ENCODE peak calls at places on chromosomes 5 and 9, in nine cellular contexts. O, K, Z, Y, V, L, S, P and F are unnamed samples.

GRCh38 chr5:69467442-69468225 is 25.0 kb upstream of the OCLN start:
- DNase-seq in O (no peak), K (no peak), Z (peak; percentile 93), Y (no peak), V (no peak), L (no peak), S (peak; percentile 11), P (no peak), F (peak; percentile 78)

GRCh38 chr5:97297063-97297715 is 114.1 kb upstream of the RIOK2 start:
- DNase-seq in O (peak; percentile 1), K (no peak), Z (peak; percentile 65), Y (no peak), V (peak; percentile 44), L (no peak), S (peak; percentile 61), P (peak; percentile 52), F (peak; percentile 53)

GRCh38 chr9:78575791-78576190 is 278.9 kb downstream of the PSAT1 start:
- DNase-seq in O (no peak), K (no peak), Z (no peak), Y (no peak), V (no peak), L (no peak), S (no peak), P (no peak), F (no peak)

GRCh38 chr5:34491251-34491620 is 164.9 kb upstream of the RAI14 start:
- DNase-seq in O (no peak), K (no peak), Z (no peak), Y (no peak), V (peak; percentile 38), L (no peak), S (no peak), P (no peak), F (no peak)

GRCh38 chr5:107582625-107583024 is 88.1 kb downstream of the EFNA5 start:
- DNase-seq in O (no peak), K (no peak), Z (no peak), Y (no peak), V (no peak), L (no peak), S (no peak), P (no peak), F (no peak)

GRCh38 chr9:71758277-71758676 is 10.0 kb downstream of the CEMIP2 start:
- DNase-seq in O (no peak), K (no peak), Z (no peak), Y (no peak), V (no peak), L (no peak), S (no peak), P (no peak), F (no peak)

GRCh38 chr5:35345222-35345621 is 114.9 kb upstream of the PRLR start:
- DNase-seq in O (no peak), K (no peak), Z (no peak), Y (no peak), V (no peak), L (no peak), S (no peak), P (no peak), F (no peak)

GRCh38 chr5:65086234-65086886 is 317.6 kb downstream of the CWC27 start:
- DNase-seq in O (no peak), K (no peak), Z (no peak), Y (no peak), V (no peak), L (no peak), S (no peak), P (peak; percentile 56), F (no peak)

GRCh38 chr9:131899248-131899882 is 159.5 kb upstream of the RAPGEF1 start:
- DNase-seq in O (no peak), K (no peak), Z (no peak), Y (no peak), V (no peak), L (no peak), S (no peak), P (no peak), F (no peak)

GRCh38 chr5:139767960-139768359 is 27.6 kb upstream of the PSD2 start:
- DNase-seq in O (no peak), K (no peak), Z (no peak), Y (no peak), V (no peak), L (no peak), S (no peak), P (no peak), F (no peak)

GRCh38 chr9:109047259-109047658 is 34.0 kb upstream of the CTNNAL1 start:
- DNase-seq in O (no peak), K (no peak), Z (no peak), Y (no peak), V (no peak), L (no peak), S (no peak), P (no peak), F (no peak)

GRCh38 chr9:14343948-14344547 is 30.1 kb upstream of the NFIB start:
- DNase-seq in O (no peak), K (no peak), Z (no peak), Y (no peak), V (no peak), L (no peak), S (no peak), P (no peak), F (no peak)

GRCh38 chr5:176985516-176985915 is 21.1 kb downstream of the UIMC1 start:
- DNase-seq in O (peak; percentile 73), K (no peak), Z (peak; percentile 61), Y (peak; percentile 29), V (no peak), L (no peak), S (peak; percentile 64), P (no peak), F (no peak)

GRCh38 chr9:95018099-95018927 is 291.8 kb downstream of the AOPEP start:
- DNase-seq in O (no peak), K (peak; percentile 86), Z (no peak), Y (no peak), V (no peak), L (peak; percentile 71), S (no peak), P (peak; percentile 93), F (peak; percentile 24)

GRCh38 chr9:32413424-32413823 is 29.0 kb downstream of the ACO1 start:
- DNase-seq in O (no peak), K (no peak), Z (no peak), Y (no peak), V (no peak), L (peak; percentile 10), S (no peak), P (no peak), F (no peak)

DNA sequence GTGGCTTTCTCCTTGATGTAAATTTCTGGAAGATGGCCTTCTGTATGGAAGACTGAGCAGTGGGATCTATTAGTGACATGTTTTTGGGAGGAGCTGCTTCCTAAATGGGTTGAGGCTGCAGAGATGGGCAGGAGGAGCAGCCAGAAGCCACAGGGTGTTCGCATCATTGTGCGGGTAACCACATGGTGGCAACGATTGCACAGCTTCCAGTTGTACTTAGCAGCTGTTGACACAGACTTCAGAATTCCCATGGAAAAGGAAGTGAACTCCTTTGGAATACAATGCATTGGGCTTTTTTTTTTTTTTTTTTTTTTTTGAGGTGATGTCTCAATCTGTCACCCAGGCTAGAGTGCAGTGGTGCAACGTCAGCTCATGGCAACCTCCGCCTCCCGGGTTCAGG is 297.3 kb downstream of the NR3C1 start:
- DNase-seq in O (no peak), K (peak; percentile 25), Z (no peak), Y (no peak), V (no peak), L (no peak), S (no peak), P (peak; percentile 16), F (no peak)
- TF ChIP-seq CTCF in O (no peak), K (peak; percentile 38), Z (no peak), Y (no peak), V (no peak), L (peak; percentile 22), S (no peak), P (peak; percentile 40), F (no peak)

GRCh38 chr5:143118222-143118621 is 285.3 kb downstream of the NR3C1 start:
- DNase-seq in O (peak; percentile 15), K (no peak), Z (no peak), Y (no peak), V (no peak), L (no peak), S (no peak), P (no peak), F (no peak)
- TF ChIP-seq CTCF in O (no peak), K (no peak), Z (no peak), Y (no peak), V (no peak), L (no peak), S (peak; percentile 17), P (no peak), F (no peak)

GRCh38 chr5:140868721-140869554 is at the start of gene PCDHA11:
- DNase-seq in O (no peak), K (no peak), Z (no peak), Y (no peak), V (no peak), L (no peak), S (peak; percentile 69), P (no peak), F (no peak)
- TF ChIP-seq CTCF in O (no peak), K (no peak), Z (no peak), Y (no peak), V (no peak), L (no peak), S (peak; percentile 78), P (peak; percentile 17), F (peak; percentile 24)

GRCh38 chr9:114261987-114262386 is 60.9 kb upstream of the ORM1 start:
- DNase-seq in O (no peak), K (no peak), Z (no peak), Y (no peak), V (no peak), L (no peak), S (no peak), P (no peak), F (no peak)

GRCh38 chr9:114264806-114265550 is 57.9 kb upstream of the ORM1 start:
- DNase-seq in O (no peak), K (no peak), Z (no peak), Y (no peak), V (no peak), L (no peak), S (no peak), P (no peak), F (no peak)

GRCh38 chr9:114266969-114267368 is 55.9 kb upstream of the ORM1 start:
- DNase-seq in O (no peak), K (no peak), Z (no peak), Y (no peak), V (no peak), L (no peak), S (no peak), P (no peak), F (no peak)

GRCh38 chr9:114261026-114261425 is 61.9 kb upstream of the ORM1 start:
- DNase-seq in O (no peak), K (no peak), Z (no peak), Y (no peak), V (no peak), L (no peak), S (no peak), P (no peak), F (no peak)

DNA sequence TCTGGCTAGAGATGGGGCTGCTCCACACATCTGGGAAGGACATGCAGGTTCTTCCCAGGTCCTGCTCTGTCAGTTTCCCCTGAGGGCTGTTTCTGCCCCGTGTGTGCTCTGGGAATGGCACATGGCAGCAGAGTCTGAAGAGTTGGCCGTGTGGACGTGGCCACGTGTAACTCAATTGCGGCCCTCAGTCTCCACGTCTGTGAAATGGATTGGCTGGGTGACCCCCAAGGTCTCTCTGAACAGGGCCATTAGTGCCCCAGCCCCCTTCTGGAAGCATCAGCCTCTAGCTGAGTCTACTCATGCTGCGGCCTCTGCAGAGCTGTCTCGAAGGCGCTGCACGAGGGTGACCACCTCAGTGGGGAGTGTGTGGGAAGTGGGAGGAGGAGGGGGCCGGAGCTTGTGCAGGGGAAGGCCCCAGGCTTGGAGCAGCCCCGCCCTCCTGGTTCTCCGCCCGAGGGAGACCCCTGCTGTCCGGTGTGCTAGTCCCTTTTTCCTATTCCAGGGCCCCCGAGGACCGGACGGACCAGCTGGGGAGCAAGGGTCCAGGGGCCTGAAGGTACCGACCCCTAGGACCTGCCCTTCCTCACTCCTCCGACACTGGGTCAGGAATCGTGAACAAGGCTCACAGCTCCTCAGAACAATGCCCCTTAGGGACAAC is 58.9 kb upstream of the ORM1 start:
- DNase-seq in O (no peak), K (no peak), Z (no peak), Y (no peak), V (peak; percentile 44), L (no peak), S (no peak), P (no peak), F (no peak)
- TF ChIP-seq CTCF in O (no peak), K (peak; percentile 43), Z (no peak), Y (no peak), V (no peak), L (peak; percentile 21), S (no peak), P (peak; percentile 29), F (peak; percentile 19)